ENCODE peak calls at places on chromosome X, in seven cellular contexts. K is stomach, V is right lobe of liver, U is left ventricle myocardium inferior, T is lower lobe of right lung, M is H9, G is cardiac muscle cell. X is an unnamed sample.

GRCh38 chrX:142828129-142828528 is 197.6 kb upstream of the SPANXN4 start:
- DNase-seq in U (no peak), K (no peak), M (no peak), G (no peak), T (no peak), V (no peak), X (no peak)

GRCh38 chrX:10111364-10112148 is 45.2 kb upstream of the CLCN4 start:
- DNase-seq in T (no peak), V (no peak), M (no peak), U (peak; percentile 44), G (peak; percentile 15), K (no peak), X (no peak)

GRCh38 chrX:154534526-154535322 is 11.9 kb downstream of the G6PD start:
- DNase-seq in U (peak; percentile 80), K (peak; percentile 93), G (peak; percentile 89), V (peak; percentile 93), M (peak; percentile 84), T (peak; percentile 92), X (peak; percentile 95)

GRCh38 chrX:46327229-46328081 is 217.8 kb downstream of the ZNF674 start:
- DNase-seq in U (peak; percentile 15), G (peak; percentile 55), V (peak; percentile 57), K (peak; percentile 51), M (peak; percentile 93), T (peak; percentile 52), X (peak; percentile 95)

GRCh38 chrX:136387951-136388502 is 87.3 kb downstream of the ADGRG4 start:
- DNase-seq in G (peak; percentile 0), V (no peak), T (no peak), U (no peak), K (no peak), M (no peak), X (no peak)

GRCh38 chrX:132093239-132093860 is 34.5 kb downstream of the FRMD7 start:
- DNase-seq in V (no peak), K (no peak), T (no peak), G (no peak), U (no peak), M (no peak), X (no peak)

GRCh38 chrX:15916704-15917084 is 62.1 kb upstream of the AP1S2 start:
- DNase-seq in V (no peak), T (no peak), G (no peak), K (no peak), M (no peak), U (no peak), X (no peak)

GRCh38 chrX:12993823-12994222 is 18.9 kb downstream of the TMSB4X start:
- DNase-seq in T (no peak), V (no peak), G (no peak), M (no peak), U (no peak), K (no peak), X (no peak)

GRCh38 chrX:9797961-9798360 is 11.7 kb downstream of the SHROOM2 start:
- DNase-seq in U (no peak), V (no peak), M (no peak), G (no peak), T (no peak), K (no peak), X (peak; percentile 61)

GRCh38 chrX:96837808-96838207 is 45.9 kb upstream of the RPA4 start:
- DNase-seq in K (no peak), V (no peak), T (no peak), U (no peak), G (peak; percentile 10), M (no peak), X (no peak)

GRCh38 chrX:51496501-51497291 is at the start of gene NUDT11:
- DNase-seq in K (peak; percentile 38), V (peak; percentile 60), T (peak; percentile 54), G (peak; percentile 80), U (peak; percentile 48), M (peak; percentile 77), X (peak; percentile 90)

GRCh38 chrX:69501433-69501832 is 2.7 kb upstream of the NALF2 start:
- DNase-seq in T (no peak), M (peak; percentile 73), G (peak; percentile 20), U (peak; percentile 42), V (no peak), K (peak; percentile 47), X (peak; percentile 82)

GRCh38 chrX:115344885-115345653 is 55.6 kb downstream of the LUZP4 start:
- DNase-seq in K (peak; percentile 65), V (peak; percentile 89), U (peak; percentile 80), M (peak; percentile 68), G (peak; percentile 97), T (peak; percentile 81), X (peak; percentile 83)

GRCh38 chrX:12210196-12210815 is 72.0 kb downstream of the FRMPD4 start:
- DNase-seq in M (no peak), G (peak; percentile 72), V (no peak), U (peak; percentile 16), K (no peak), T (no peak), X (no peak)

GRCh38 chrX:9148626-9149385 is 114.9 kb upstream of the FAM9B start:
- DNase-seq in T (no peak), G (peak; percentile 64), V (no peak), K (no peak), U (no peak), M (peak; percentile 69), X (peak; percentile 86)

GRCh38 chrX:344371-344901 is 25.8 kb upstream of the GTPBP6 start:
- DNase-seq in V (peak; percentile 48), G (no peak), U (peak; percentile 7), M (no peak), T (peak; percentile 42), K (no peak), X (no peak)

GRCh38 chrX:137432609-137433008 is 133.3 kb upstream of the ZIC3 start:
- DNase-seq in G (no peak), K (no peak), T (no peak), M (peak; percentile 61), U (no peak), V (no peak), X (peak; percentile 86)

GRCh38 chrX:149004936-149005335 is 500.2 kb downstream of the IDS start:
- DNase-seq in M (peak; percentile 30), U (no peak), V (no peak), G (no peak), T (no peak), K (no peak), X (peak; percentile 55)

GRCh38 chrX:74232859-74233258 is 71.1 kb upstream of the ZCCHC13 start:
- DNase-seq in T (no peak), G (peak; percentile 51), V (no peak), U (no peak), M (no peak), K (no peak), X (no peak)

GRCh38 chrX:40012800-40013682 is 84.7 kb downstream of the BCOR start:
- DNase-seq in M (peak; percentile 64), K (peak; percentile 70), U (peak; percentile 70), V (peak; percentile 72), G (peak; percentile 68), T (peak; percentile 56), X (peak; percentile 84)
- H3K27ac ChIP-seq in M (no peak overlapping the region), K (peak overlapping the region; percentile 92), U (peak overlapping the region; percentile 96), V (peak overlapping the region; percentile 76), G (no peak overlapping the region), T (peak overlapping the region; percentile 88), X (no peak overlapping the region)

GRCh38 chrX:49175875-49176274 is 4.2 kb downstream of the PLP2 start:
- DNase-seq in V (no peak), U (no peak), T (no peak), G (no peak), M (no peak), K (no peak), X (no peak)

GRCh38 chrX:49178537-49178936 is 6.8 kb downstream of the PLP2 start:
- DNase-seq in M (no peak), V (no peak), K (no peak), G (no peak), U (no peak), T (no peak), X (no peak)

GRCh38 chrX:49177873-49178480 is 6.3 kb downstream of the PLP2 start:
- DNase-seq in G (no peak), M (no peak), U (no peak), V (no peak), T (no peak), K (no peak), X (no peak)

GRCh38 chrX:49176421-49177326 is 5.0 kb downstream of the PLP2 start:
- DNase-seq in M (no peak), T (peak; percentile 56), U (no peak), K (no peak), V (no peak), G (no peak), X (no peak)

DNA sequence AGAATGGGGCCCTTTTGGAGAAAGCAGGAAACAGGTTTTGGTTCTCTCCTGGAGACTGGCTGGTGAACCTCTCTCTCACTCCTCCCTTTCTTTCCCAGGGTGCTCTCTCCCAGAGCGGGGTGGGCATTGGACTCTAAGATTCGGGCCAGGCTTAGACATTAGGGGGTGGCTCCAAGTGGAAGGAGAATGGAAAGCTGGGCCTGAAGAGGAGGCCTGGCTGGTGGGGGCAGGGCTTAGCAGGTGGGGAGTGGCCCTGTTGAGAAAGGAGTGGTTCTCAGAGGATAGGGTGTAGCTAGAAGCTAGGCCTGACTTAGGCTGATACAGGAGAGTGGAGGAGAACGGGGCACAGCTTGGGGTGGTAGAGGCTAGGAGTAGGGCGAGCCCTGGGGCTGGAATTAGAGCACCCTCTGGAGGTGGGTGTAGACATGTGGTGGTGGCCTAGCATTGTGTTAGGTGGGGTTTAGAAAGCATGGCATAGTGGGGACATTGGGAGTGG is 5.7 kb downstream of the PLP2 start:
- DNase-seq in T (peak; percentile 47), M (no peak), V (no peak), K (no peak), G (no peak), U (no peak), X (no peak)
- H3K27ac ChIP-seq in T (peak overlapping the region; percentile 41), M (no peak overlapping the region), V (no peak overlapping the region), K (peak overlapping the region; percentile 66), G (peak overlapping the region; percentile 23), U (peak overlapping the region; percentile 38), X (no peak overlapping the region)

GRCh38 chrX:34918091-34918736 is 24.4 kb upstream of the FAM47B start:
- DNase-seq in G (peak; percentile 35), T (no peak), K (no peak), V (no peak), M (no peak), U (no peak), X (no peak)
- H3K27ac ChIP-seq in G (no peak overlapping the region), T (no peak overlapping the region), K (no peak overlapping the region), V (no peak overlapping the region), M (no peak overlapping the region), U (no peak overlapping the region), X (no peak overlapping the region)

DNA sequence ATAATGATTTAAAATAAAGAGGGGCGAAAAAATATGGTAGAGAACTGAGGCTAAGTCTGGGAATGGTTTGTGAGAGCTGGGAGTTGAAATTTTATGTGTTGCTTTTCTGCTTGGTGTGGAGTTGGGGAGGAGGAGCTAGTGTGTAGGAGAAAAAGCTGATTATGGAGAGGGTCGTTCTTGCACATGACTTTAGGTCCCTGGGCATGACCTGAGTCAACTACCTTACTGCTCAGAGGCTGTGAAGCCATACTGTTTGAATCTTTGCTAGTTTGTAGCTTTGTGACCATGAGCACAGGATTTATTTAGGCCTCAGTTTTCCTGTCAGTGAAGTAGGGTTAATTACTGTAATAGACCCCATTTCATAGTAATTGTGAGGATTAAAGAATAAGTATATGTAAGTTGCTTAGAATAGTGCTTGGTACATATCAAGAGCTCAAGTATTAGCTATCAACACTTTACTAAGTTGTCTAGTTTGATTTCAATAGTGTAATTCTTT is 78.6 kb downstream of the KDM6A start:
- DNase-seq in V (no peak), U (no peak), G (peak; percentile 21), M (no peak), T (no peak), K (no peak), X (no peak)
- H3K27ac ChIP-seq in V (no peak overlapping the region), U (peak overlapping the region; percentile 42), G (peak overlapping the region; percentile 100), M (peak overlapping the region; percentile 92), T (no peak overlapping the region), K (no peak overlapping the region), X (no peak overlapping the region)

GRCh38 chrX:21843179-21843578 is 3.8 kb downstream of the MBTPS2 start:
- DNase-seq in V (no peak), G (no peak), T (no peak), M (no peak), K (no peak), U (no peak), X (no peak)
- H3K27ac ChIP-seq in V (no peak overlapping the region), G (no peak overlapping the region), T (no peak overlapping the region), M (no peak overlapping the region), K (no peak overlapping the region), U (no peak overlapping the region), X (no peak overlapping the region)